ENCODE peak calls at places on chromosomes 3 and 15, in nine cellular contexts. F, G, O, X, J, C, V, R and N are unnamed samples.

GRCh38 chr3:65401359-65401810 is 637.3 kb downstream of the MAGI1 start:
- DNase-seq in F (no peak), G (no peak), O (no peak), X (no peak), J (no peak), C (no peak), V (no peak), R (no peak), N (no peak)

GRCh38 chr15:69952210-69952555 is 145.5 kb downstream of the TLE3 start:
- DNase-seq in F (no peak), G (no peak), O (no peak), X (no peak), J (no peak), C (no peak), V (no peak), R (no peak), N (no peak)

GRCh38 chr3:30751610-30752299 is 142.7 kb downstream of the GADL1 start:
- DNase-seq in F (peak; percentile 9), G (peak; percentile 15), O (no peak), X (no peak), J (peak; percentile 47), C (peak; percentile 21), V (peak; percentile 26), R (peak; percentile 30), N (no peak)

GRCh38 chr3:152891678-152892077 is 56.7 kb downstream of the P2RY1 start:
- DNase-seq in F (no peak), G (no peak), O (no peak), X (no peak), J (no peak), C (no peak), V (no peak), R (no peak), N (no peak)

GRCh38 chr15:23690450-23690852 is 3.3 kb upstream of the NDN start:
- DNase-seq in F (no peak), G (no peak), O (peak; percentile 67), X (peak; percentile 49), J (peak; percentile 74), C (no peak), V (peak; percentile 2), R (peak; percentile 61), N (no peak)

GRCh38 chr15:70236306-70237103 is 138.8 kb upstream of the TLE3 start:
- DNase-seq in F (no peak), G (no peak), O (no peak), X (peak; percentile 30), J (no peak), C (peak; percentile 84), V (peak; percentile 84), R (no peak), N (peak; percentile 39)

GRCh38 chr15:65189102-65189740 is 4.1 kb upstream of the CLPX start:
- DNase-seq in F (peak; percentile 60), G (peak; percentile 63), O (no peak), X (no peak), J (no peak), C (peak; percentile 56), V (peak; percentile 35), R (no peak), N (no peak)

GRCh38 chr3:23055733-23056376 is 147.3 kb upstream of the UBE2E2 start:
- DNase-seq in F (no peak), G (no peak), O (no peak), X (peak; percentile 15), J (no peak), C (peak; percentile 74), V (peak; percentile 94), R (no peak), N (no peak)

GRCh38 chr3:46316258-46316657 is 37.7 kb upstream of the CCR2 start:
- DNase-seq in F (no peak), G (no peak), O (no peak), X (no peak), J (no peak), C (no peak), V (no peak), R (no peak), N (no peak)

GRCh38 chr15:78620021-78620838 is 566 bp downstream of the CHRNA3 start:
- DNase-seq in F (no peak), G (no peak), O (no peak), X (no peak), J (no peak), C (no peak), V (no peak), R (no peak), N (no peak)

GRCh38 chr15:31235298-31236183 is 91.1 kb upstream of the KLF13 start:
- DNase-seq in F (peak; percentile 63), G (no peak), O (peak; percentile 39), X (no peak), J (peak; percentile 63), C (peak; percentile 10), V (peak; percentile 30), R (peak; percentile 77), N (no peak)

GRCh38 chr15:53549697-53550315 is 209.7 kb downstream of the WDR72 start:
- DNase-seq in F (no peak), G (no peak), O (peak; percentile 13), X (no peak), J (peak; percentile 7), C (peak; percentile 62), V (no peak), R (no peak), N (no peak)

GRCh38 chr15:49035825-49036224 is 10.4 kb downstream of the SECISBP2L start:
- DNase-seq in F (no peak), G (no peak), O (no peak), X (no peak), J (no peak), C (no peak), V (no peak), R (no peak), N (no peak)

GRCh38 chr3:114404590-114404989 is 110.8 kb downstream of the TIGIT start:
- DNase-seq in F (no peak), G (peak; percentile 75), O (no peak), X (no peak), J (no peak), C (peak; percentile 14), V (peak; percentile 36), R (no peak), N (no peak)

GRCh38 chr3:122660575-122660974 is 20.1 kb upstream of the PARP14 start:
- DNase-seq in F (no peak), G (no peak), O (no peak), X (no peak), J (peak; percentile 50), C (peak; percentile 39), V (no peak), R (no peak), N (no peak)
- TF ChIP-seq CTCF in F (no peak), G (no peak), O (no peak), X (no peak), J (no peak), C (no peak), V (no peak), R (no peak), N (no peak)

DNA sequence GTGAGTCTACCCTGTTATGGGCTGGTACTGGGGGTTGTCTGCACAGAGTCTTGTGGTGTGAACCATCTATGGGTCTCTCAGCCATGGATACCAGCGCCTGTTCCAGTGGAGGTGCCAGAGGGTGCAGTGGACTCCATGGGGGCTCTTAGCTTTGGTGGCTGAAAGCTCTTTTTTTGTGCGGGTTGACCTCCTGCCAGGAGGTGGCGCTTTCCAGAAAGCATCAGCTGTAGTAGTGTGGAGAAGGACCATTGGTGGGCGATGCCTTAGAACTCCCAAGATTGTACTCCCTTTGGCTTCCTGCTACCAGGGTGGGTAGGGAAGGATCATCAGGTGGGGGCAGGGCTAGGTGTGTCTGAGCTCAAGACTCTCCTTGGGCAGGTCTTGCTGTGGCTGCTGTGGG is 602.6 kb downstream of the RSL24D1 start:
- DNase-seq in F (no peak), G (no peak), O (no peak), X (no peak), J (no peak), C (no peak), V (no peak), R (no peak), N (no peak)
- TF ChIP-seq CTCF in F (no peak), G (no peak), O (no peak), X (no peak), J (no peak), C (no peak), V (no peak), R (no peak), N (no peak)

GRCh38 chr3:189144645-189145044 is 27.1 kb upstream of the TPRG1 start:
- DNase-seq in F (no peak), G (no peak), O (no peak), X (no peak), J (no peak), C (peak; percentile 80), V (no peak), R (no peak), N (peak; percentile 49)
- TF ChIP-seq CTCF in F (peak; percentile 8), G (peak; percentile 18), O (no peak), X (no peak), J (no peak), C (peak; percentile 55), V (no peak), R (no peak), N (peak; percentile 45)

GRCh38 chr3:133962879-133963278 is 66.8 kb downstream of the SLCO2A1 start:
- DNase-seq in F (no peak), G (no peak), O (no peak), X (no peak), J (no peak), C (peak; percentile 36), V (peak; percentile 38), R (no peak), N (no peak)
- TF ChIP-seq CTCF in F (no peak), G (no peak), O (no peak), X (no peak), J (no peak), C (no peak), V (no peak), R (no peak), N (no peak)

DNA sequence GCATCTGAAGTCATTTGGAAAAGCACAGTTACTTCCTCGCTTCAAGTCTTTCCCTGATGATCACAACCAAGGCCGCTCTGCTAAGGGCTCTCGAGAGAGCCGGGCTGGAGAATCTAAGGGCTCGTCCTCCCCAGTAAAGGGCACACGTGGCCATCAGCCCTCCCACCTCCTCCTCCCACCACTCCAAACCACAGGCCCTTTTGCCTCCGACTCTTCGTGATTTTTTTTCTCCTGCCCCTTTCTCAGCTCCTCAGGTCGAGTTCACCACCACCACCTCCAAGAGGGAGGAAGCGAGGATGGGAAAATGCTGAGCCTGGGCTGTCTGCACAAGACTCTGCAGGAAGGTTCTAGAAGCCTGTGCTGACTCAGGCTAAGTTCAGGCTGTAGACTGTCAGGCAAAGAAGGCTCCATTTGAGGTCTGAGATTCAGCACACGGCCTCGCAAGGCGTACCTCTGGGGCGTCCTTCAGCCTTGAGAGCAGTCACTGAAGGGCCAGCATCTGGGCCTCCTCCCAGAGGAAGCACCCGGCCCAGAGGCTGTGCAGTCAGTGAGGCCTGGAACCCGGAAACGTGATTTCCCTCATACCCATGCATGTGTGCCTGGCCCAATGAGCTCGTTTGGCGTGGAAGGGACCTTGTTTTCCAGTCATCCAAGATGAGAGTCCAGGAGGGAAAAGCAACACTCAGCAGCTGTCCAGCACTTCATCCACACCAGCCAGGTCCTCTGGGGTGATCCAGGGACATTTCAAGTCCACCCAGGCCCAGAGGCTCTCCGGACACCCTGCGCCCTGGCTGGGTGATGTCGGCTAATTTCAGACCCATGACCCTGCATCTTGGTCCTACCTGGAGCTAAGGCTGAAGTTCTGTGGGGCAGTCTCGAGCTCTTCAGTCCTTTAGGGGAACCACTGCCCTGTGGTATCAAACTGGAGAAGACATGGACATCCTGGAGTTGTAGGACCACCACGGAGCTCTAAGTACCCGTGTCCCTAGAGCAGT is 196.8 kb downstream of the XXYLT1 start:
- DNase-seq in F (no peak), G (no peak), O (no peak), X (no peak), J (no peak), C (no peak), V (no peak), R (no peak), N (peak; percentile 22)
- TF ChIP-seq CTCF in F (no peak), G (no peak), O (no peak), X (no peak), J (no peak), C (no peak), V (no peak), R (no peak), N (no peak)